ENCODE peak calls at places on chromosomes 13 and 19, in nine cellular contexts. One of them, this sample, is unnamed.

GRCh38 chr13:42638101-42638500 is 64.1 kb downstream of the TNFSF11 start:
- DNase-seq in stimulated activated CD4-positive, alpha-beta T cell treated with anti-CD3 and anti-CD28 coated beads, Interleukin-2, amount 100 ng/mL, for 48 hours: no peak
- DNase-seq in lower leg skin: no peak
- DNase-seq in naive thymus-derived CD4-positive, alpha-beta T cell: no peak
- DNase-seq in GOT3: no peak
- DNase-seq in mucosa of gallbladder: no peak
- DNase-seq in neuronal stem cell: no peak
- DNase-seq in SW480: no peak
- DNase-seq in non-pigmented ciliary epithelial cell: no peak
- DNase-seq in this sample: no peak

GRCh38 chr19:46515879-46516350 is 20.2 kb upstream of the PNMA8B start:
- DNase-seq in stimulated activated CD4-positive, alpha-beta T cell treated with anti-CD3 and anti-CD28 coated beads, Interleukin-2, amount 100 ng/mL, for 48 hours: no peak
- DNase-seq in lower leg skin: no peak
- DNase-seq in naive thymus-derived CD4-positive, alpha-beta T cell: peak
- DNase-seq in GOT3: no peak
- DNase-seq in mucosa of gallbladder: no peak
- DNase-seq in neuronal stem cell: no peak
- DNase-seq in SW480: peak
- DNase-seq in non-pigmented ciliary epithelial cell: no peak
- DNase-seq in this sample: peak

GRCh38 chr13:27952931-27953670 is 16.0 kb downstream of the CDX2 start:
- DNase-seq in stimulated activated CD4-positive, alpha-beta T cell treated with anti-CD3 and anti-CD28 coated beads, Interleukin-2, amount 100 ng/mL, for 48 hours: no peak
- DNase-seq in lower leg skin: no peak
- DNase-seq in naive thymus-derived CD4-positive, alpha-beta T cell: no peak
- DNase-seq in GOT3: no peak
- DNase-seq in mucosa of gallbladder: peak
- DNase-seq in neuronal stem cell: no peak
- DNase-seq in SW480: peak
- DNase-seq in non-pigmented ciliary epithelial cell: no peak
- DNase-seq in this sample: no peak

GRCh38 chr13:113938716-113939115 is 35.2 kb downstream of the C13orf46 start:
- DNase-seq in stimulated activated CD4-positive, alpha-beta T cell treated with anti-CD3 and anti-CD28 coated beads, Interleukin-2, amount 100 ng/mL, for 48 hours: no peak
- DNase-seq in lower leg skin: no peak
- DNase-seq in naive thymus-derived CD4-positive, alpha-beta T cell: no peak
- DNase-seq in GOT3: no peak
- DNase-seq in mucosa of gallbladder: no peak
- DNase-seq in neuronal stem cell: no peak
- DNase-seq in SW480: no peak
- DNase-seq in non-pigmented ciliary epithelial cell: no peak
- DNase-seq in this sample: no peak

GRCh38 chr13:112711528-112712265 is 21.9 kb downstream of the ATP11A start:
- DNase-seq in stimulated activated CD4-positive, alpha-beta T cell treated with anti-CD3 and anti-CD28 coated beads, Interleukin-2, amount 100 ng/mL, for 48 hours: peak
- DNase-seq in lower leg skin: peak
- DNase-seq in naive thymus-derived CD4-positive, alpha-beta T cell: no peak
- DNase-seq in GOT3: peak
- DNase-seq in mucosa of gallbladder: peak
- DNase-seq in neuronal stem cell: peak
- DNase-seq in SW480: peak
- DNase-seq in non-pigmented ciliary epithelial cell: peak
- DNase-seq in this sample: no peak

GRCh38 chr19:41530761-41531301 is 45.1 kb upstream of the CEACAM21 start:
- DNase-seq in stimulated activated CD4-positive, alpha-beta T cell treated with anti-CD3 and anti-CD28 coated beads, Interleukin-2, amount 100 ng/mL, for 48 hours: no peak
- DNase-seq in lower leg skin: peak
- DNase-seq in naive thymus-derived CD4-positive, alpha-beta T cell: no peak
- DNase-seq in GOT3: no peak
- DNase-seq in mucosa of gallbladder: peak
- DNase-seq in neuronal stem cell: no peak
- DNase-seq in SW480: no peak
- DNase-seq in non-pigmented ciliary epithelial cell: no peak
- DNase-seq in this sample: no peak

GRCh38 chr19:17719730-17720486 is 628 bp downstream of the MAP1S start:
- DNase-seq in stimulated activated CD4-positive, alpha-beta T cell treated with anti-CD3 and anti-CD28 coated beads, Interleukin-2, amount 100 ng/mL, for 48 hours: no peak
- DNase-seq in lower leg skin: no peak
- DNase-seq in naive thymus-derived CD4-positive, alpha-beta T cell: peak
- DNase-seq in GOT3: no peak
- DNase-seq in mucosa of gallbladder: peak
- DNase-seq in neuronal stem cell: no peak
- DNase-seq in SW480: peak
- DNase-seq in non-pigmented ciliary epithelial cell: no peak
- DNase-seq in this sample: peak

GRCh38 chr13:95553614-95554385 is 1.3 kb downstream of the CLDN10 start:
- DNase-seq in stimulated activated CD4-positive, alpha-beta T cell treated with anti-CD3 and anti-CD28 coated beads, Interleukin-2, amount 100 ng/mL, for 48 hours: no peak
- DNase-seq in lower leg skin: no peak
- DNase-seq in naive thymus-derived CD4-positive, alpha-beta T cell: no peak
- DNase-seq in GOT3: no peak
- DNase-seq in mucosa of gallbladder: no peak
- DNase-seq in neuronal stem cell: no peak
- DNase-seq in SW480: peak
- DNase-seq in non-pigmented ciliary epithelial cell: no peak
- DNase-seq in this sample: no peak

GRCh38 chr19:32921624-32922023 is 50.1 kb downstream of the CEP89 start:
- DNase-seq in stimulated activated CD4-positive, alpha-beta T cell treated with anti-CD3 and anti-CD28 coated beads, Interleukin-2, amount 100 ng/mL, for 48 hours: no peak
- DNase-seq in lower leg skin: no peak
- DNase-seq in naive thymus-derived CD4-positive, alpha-beta T cell: no peak
- DNase-seq in GOT3: no peak
- DNase-seq in mucosa of gallbladder: no peak
- DNase-seq in neuronal stem cell: no peak
- DNase-seq in SW480: no peak
- DNase-seq in non-pigmented ciliary epithelial cell: no peak
- DNase-seq in this sample: no peak

GRCh38 chr19:12092065-12092867 is 27.7 kb downstream of the ZNF844 start:
- DNase-seq in stimulated activated CD4-positive, alpha-beta T cell treated with anti-CD3 and anti-CD28 coated beads, Interleukin-2, amount 100 ng/mL, for 48 hours: peak
- DNase-seq in lower leg skin: peak
- DNase-seq in naive thymus-derived CD4-positive, alpha-beta T cell: peak
- DNase-seq in GOT3: peak
- DNase-seq in mucosa of gallbladder: peak
- DNase-seq in neuronal stem cell: peak
- DNase-seq in SW480: no peak
- DNase-seq in non-pigmented ciliary epithelial cell: peak
- DNase-seq in this sample: peak

GRCh38 chr19:33429891-33430673 is 56.6 kb downstream of the CEBPG start:
- DNase-seq in stimulated activated CD4-positive, alpha-beta T cell treated with anti-CD3 and anti-CD28 coated beads, Interleukin-2, amount 100 ng/mL, for 48 hours: no peak
- DNase-seq in lower leg skin: no peak
- DNase-seq in naive thymus-derived CD4-positive, alpha-beta T cell: no peak
- DNase-seq in GOT3: no peak
- DNase-seq in mucosa of gallbladder: no peak
- DNase-seq in neuronal stem cell: no peak
- DNase-seq in SW480: peak
- DNase-seq in non-pigmented ciliary epithelial cell: no peak
- DNase-seq in this sample: peak

GRCh38 chr19:47663911-47664771 is 49.1 kb upstream of the EHD2 start:
- DNase-seq in stimulated activated CD4-positive, alpha-beta T cell treated with anti-CD3 and anti-CD28 coated beads, Interleukin-2, amount 100 ng/mL, for 48 hours: no peak
- DNase-seq in lower leg skin: peak
- DNase-seq in naive thymus-derived CD4-positive, alpha-beta T cell: no peak
- DNase-seq in GOT3: peak
- DNase-seq in mucosa of gallbladder: peak
- DNase-seq in neuronal stem cell: no peak
- DNase-seq in SW480: peak
- DNase-seq in non-pigmented ciliary epithelial cell: peak
- DNase-seq in this sample: no peak

This sample was measured in CD4-positive, CD25-positive, alpha-beta regulatory T cell.